ENCODE peak calls at places on chromosome 3, in four cellular contexts. One of them, this sample, is unnamed.

GRCh38 chr3:155870133-155870944 is at the start of gene GMPS:
- DNase-seq in activated T-helper 1 cell treated with anti-CD3 and anti-CD28 coated beads, Interleukin-12 subunit alpha, Interleukin-12 subunit beta, Interleukin-2, Interleukin-4 antibody, amounts not matched to agents 30 ng/mL and 10 ng/mL and 1 ng/mL, durations not matched to agents 14 hours and 24 hours and 36 hours: peak
- DNase-seq in naive thymus-derived CD4-positive, alpha-beta T cell: peak
- DNase-seq in stomach: peak
- DNase-seq in this sample: peak

GRCh38 chr3:188641076-188641475 is 487.1 kb downstream of the LPP start:
- DNase-seq in activated T-helper 1 cell treated with anti-CD3 and anti-CD28 coated beads, Interleukin-12 subunit alpha, Interleukin-12 subunit beta, Interleukin-2, Interleukin-4 antibody, amounts not matched to agents 30 ng/mL and 10 ng/mL and 1 ng/mL, durations not matched to agents 14 hours and 24 hours and 36 hours: no peak
- DNase-seq in naive thymus-derived CD4-positive, alpha-beta T cell: no peak
- DNase-seq in stomach: no peak
- DNase-seq in this sample: no peak

GRCh38 chr3:8900065-8900464 is 63.2 kb downstream of the RAD18 start:
- DNase-seq in activated T-helper 1 cell treated with anti-CD3 and anti-CD28 coated beads, Interleukin-12 subunit alpha, Interleukin-12 subunit beta, Interleukin-2, Interleukin-4 antibody, amounts not matched to agents 30 ng/mL and 10 ng/mL and 1 ng/mL, durations not matched to agents 14 hours and 24 hours and 36 hours: no peak
- DNase-seq in naive thymus-derived CD4-positive, alpha-beta T cell: no peak
- DNase-seq in stomach: no peak
- DNase-seq in this sample: no peak

GRCh38 chr3:69385723-69386483 is at the start of gene FRMD4B:
- DNase-seq in activated T-helper 1 cell treated with anti-CD3 and anti-CD28 coated beads, Interleukin-12 subunit alpha, Interleukin-12 subunit beta, Interleukin-2, Interleukin-4 antibody, amounts not matched to agents 30 ng/mL and 10 ng/mL and 1 ng/mL, durations not matched to agents 14 hours and 24 hours and 36 hours: peak
- DNase-seq in naive thymus-derived CD4-positive, alpha-beta T cell: no peak
- DNase-seq in stomach: peak
- DNase-seq in this sample: peak

GRCh38 chr3:32814371-32814770 is 3.4 kb upstream of the TRIM71 start:
- DNase-seq in activated T-helper 1 cell treated with anti-CD3 and anti-CD28 coated beads, Interleukin-12 subunit alpha, Interleukin-12 subunit beta, Interleukin-2, Interleukin-4 antibody, amounts not matched to agents 30 ng/mL and 10 ng/mL and 1 ng/mL, durations not matched to agents 14 hours and 24 hours and 36 hours: no peak
- DNase-seq in naive thymus-derived CD4-positive, alpha-beta T cell: no peak
- DNase-seq in stomach: no peak
- DNase-seq in this sample: no peak

GRCh38 chr3:72632129-72632528 is 216.1 kb downstream of the SHQ1 start:
- DNase-seq in activated T-helper 1 cell treated with anti-CD3 and anti-CD28 coated beads, Interleukin-12 subunit alpha, Interleukin-12 subunit beta, Interleukin-2, Interleukin-4 antibody, amounts not matched to agents 30 ng/mL and 10 ng/mL and 1 ng/mL, durations not matched to agents 14 hours and 24 hours and 36 hours: no peak
- DNase-seq in naive thymus-derived CD4-positive, alpha-beta T cell: no peak
- DNase-seq in stomach: no peak
- DNase-seq in this sample: no peak

GRCh38 chr3:13200465-13200864 is 127.2 kb upstream of the IQSEC1 start:
- DNase-seq in activated T-helper 1 cell treated with anti-CD3 and anti-CD28 coated beads, Interleukin-12 subunit alpha, Interleukin-12 subunit beta, Interleukin-2, Interleukin-4 antibody, amounts not matched to agents 30 ng/mL and 10 ng/mL and 1 ng/mL, durations not matched to agents 14 hours and 24 hours and 36 hours: no peak
- DNase-seq in naive thymus-derived CD4-positive, alpha-beta T cell: no peak
- DNase-seq in stomach: no peak
- DNase-seq in this sample: no peak

GRCh38 chr3:110684436-110684835 is 387.2 kb upstream of the NECTIN3 start:
- DNase-seq in activated T-helper 1 cell treated with anti-CD3 and anti-CD28 coated beads, Interleukin-12 subunit alpha, Interleukin-12 subunit beta, Interleukin-2, Interleukin-4 antibody, amounts not matched to agents 30 ng/mL and 10 ng/mL and 1 ng/mL, durations not matched to agents 14 hours and 24 hours and 36 hours: no peak
- DNase-seq in naive thymus-derived CD4-positive, alpha-beta T cell: no peak
- DNase-seq in stomach: no peak
- DNase-seq in this sample: no peak

GRCh38 chr3:158097571-158098553 is 8.4 kb downstream of the SHOX2 start:
- DNase-seq in activated T-helper 1 cell treated with anti-CD3 and anti-CD28 coated beads, Interleukin-12 subunit alpha, Interleukin-12 subunit beta, Interleukin-2, Interleukin-4 antibody, amounts not matched to agents 30 ng/mL and 10 ng/mL and 1 ng/mL, durations not matched to agents 14 hours and 24 hours and 36 hours: peak
- DNase-seq in naive thymus-derived CD4-positive, alpha-beta T cell: peak
- DNase-seq in stomach: peak
- DNase-seq in this sample: peak

GRCh38 chr3:188060436-188060835 is 93.5 kb upstream of the LPP start:
- DNase-seq in activated T-helper 1 cell treated with anti-CD3 and anti-CD28 coated beads, Interleukin-12 subunit alpha, Interleukin-12 subunit beta, Interleukin-2, Interleukin-4 antibody, amounts not matched to agents 30 ng/mL and 10 ng/mL and 1 ng/mL, durations not matched to agents 14 hours and 24 hours and 36 hours: no peak
- DNase-seq in naive thymus-derived CD4-positive, alpha-beta T cell: no peak
- DNase-seq in stomach: no peak
- DNase-seq in this sample: no peak

This sample was measured in right lobe of liver.